ENCODE peak calls at places on chromosomes 5 and 9, in ten cellular contexts. Q, D, U, M, I, V, H, N, S and L are unnamed samples.
A peak's percentile ranks its signal among the peaks of the same experiment; 100 is the strongest.

GRCh38 chr5:62934319-62934718 is 355.7 kb downstream of the LRRC70 start:
- DNase-seq in S (no peak), Q (no peak), U (no peak), H (no peak), I (no peak), D (no peak), M (no peak), N (no peak), V (no peak), L (no peak)

GRCh38 chr9:111759762-111760639 is 34.7 kb downstream of the SHOC1 start:
- DNase-seq in N (peak; percentile 96), Q (peak; percentile 75), M (peak; percentile 36), I (peak; percentile 80), D (peak; percentile 54), U (peak; percentile 30), S (no peak), V (no peak), H (peak; percentile 55), L (no peak)

GRCh38 chr5:56052735-56053134 is 58.0 kb upstream of the IL6ST start:
- DNase-seq in S (no peak), N (no peak), H (no peak), I (no peak), D (no peak), Q (no peak), U (no peak), V (no peak), M (no peak), L (no peak)

GRCh38 chr9:135303280-135303647 is 176.3 kb upstream of the PPP1R26 start:
- DNase-seq in U (no peak), Q (no peak), M (no peak), D (no peak), S (no peak), V (peak; percentile 69), I (no peak), N (no peak), H (no peak), L (peak; percentile 47)

GRCh38 chr9:6351757-6352156 is 23.6 kb downstream of the TPD52L3 start:
- DNase-seq in H (no peak), N (no peak), V (no peak), I (no peak), Q (peak; percentile 30), D (no peak), U (no peak), M (no peak), S (no peak), L (no peak)

GRCh38 chr5:79109527-79110492 is 1.8 kb upstream of the BHMT start:
- DNase-seq in U (peak; percentile 7), N (no peak), S (no peak), H (no peak), I (peak; percentile 51), D (no peak), M (no peak), Q (peak; percentile 78), V (no peak), L (no peak)

GRCh38 chr5:159504857-159505304 is 174.6 kb upstream of the IL12B start:
- DNase-seq in S (no peak), H (no peak), V (no peak), I (peak; percentile 8), D (no peak), Q (no peak), U (no peak), N (peak; percentile 77), M (no peak), L (no peak)

GRCh38 chr9:35750256-35750531 is 1.1 kb downstream of the RGP1 start:
- DNase-seq in H (no peak), U (no peak), M (peak; percentile 14), N (no peak), D (no peak), V (no peak), I (no peak), S (no peak), Q (no peak), L (no peak)

GRCh38 chr9:116027511-116027910 is 126.1 kb upstream of the PAPPA start:
- DNase-seq in Q (no peak), H (no peak), S (no peak), I (no peak), M (no peak), D (no peak), U (no peak), N (peak; percentile 91), V (no peak), L (no peak)

DNA sequence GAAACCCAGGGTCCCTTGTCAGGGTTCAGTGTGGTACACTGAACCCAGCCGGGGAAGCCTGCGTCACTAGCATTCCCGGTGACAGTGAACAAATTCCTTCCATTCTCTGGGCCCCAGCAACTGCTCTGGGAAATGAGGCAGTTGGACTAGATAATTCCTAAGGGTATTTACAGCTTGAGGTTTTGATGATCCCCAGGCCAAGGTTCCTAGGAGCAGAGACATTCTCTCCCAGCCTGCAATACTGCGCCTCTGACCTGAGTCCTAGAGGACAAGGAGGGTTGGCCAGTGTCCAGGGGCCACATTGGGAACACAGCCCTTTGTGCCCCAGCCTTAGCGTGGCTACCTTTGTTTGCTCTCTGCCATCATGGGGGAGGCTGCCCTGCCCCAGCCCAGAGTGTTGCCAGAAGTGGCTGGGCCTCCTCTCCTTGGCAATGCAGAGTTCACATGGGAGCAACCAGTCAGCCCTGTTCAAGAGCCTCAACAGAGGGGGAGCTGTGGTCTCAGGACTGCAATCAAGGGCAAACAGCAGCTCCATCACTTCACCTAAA is 178.2 kb downstream of the SEC61B start:
- DNase-seq in V (no peak), H (no peak), Q (peak; percentile 25), D (no peak), I (no peak), N (no peak), M (no peak), U (no peak), S (no peak), L (no peak)
- TF ChIP-seq CTCF in V (no peak), H (no peak), Q (peak; percentile 10), D (no peak), I (no peak), N (no peak), M (no peak), U (no peak), S (no peak), L (no peak)

DNA sequence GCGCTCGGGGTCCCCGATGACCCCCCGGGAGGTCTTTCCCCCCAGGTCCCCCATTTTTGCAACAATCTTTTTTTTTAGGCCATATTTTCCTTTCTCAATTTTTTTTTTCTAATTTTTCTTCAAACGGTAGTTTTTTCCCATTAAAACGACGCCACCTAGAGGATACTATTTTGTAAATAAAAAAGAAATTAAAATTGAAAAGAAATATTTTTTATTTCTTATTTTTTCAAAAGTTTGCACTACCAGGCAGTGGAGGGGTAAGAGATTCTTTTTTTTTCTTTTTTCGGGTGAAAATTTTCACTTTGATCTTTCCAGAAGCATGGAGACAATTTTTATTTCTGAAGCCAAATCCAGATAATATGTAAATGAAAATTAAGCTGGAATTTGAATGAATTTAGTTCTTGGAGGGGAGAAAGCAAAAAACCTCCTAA is 712 bp downstream of the ZNF618 start:
- DNase-seq in S (no peak), U (no peak), Q (peak; percentile 51), H (no peak), M (no peak), D (no peak), N (peak; percentile 38), I (no peak), V (no peak), L (no peak)
- TF ChIP-seq CTCF in S (peak; percentile 61), U (no peak), Q (peak; percentile 59), H (peak; percentile 17), M (no peak), D (peak; percentile 21), N (peak; percentile 30), I (peak; percentile 12), V (peak; percentile 55), L (peak; percentile 43)

GRCh38 chr9:82570226-82570625 is 492.7 kb downstream of the RASEF start:
- DNase-seq in H (no peak), M (no peak), Q (no peak), I (peak; percentile 27), N (no peak), U (no peak), S (no peak), V (no peak), D (no peak), L (no peak)
- TF ChIP-seq CTCF in H (no peak), M (no peak), Q (peak; percentile 16), I (no peak), N (no peak), U (no peak), S (no peak), V (no peak), D (no peak), L (no peak)

GRCh38 chr5:146475190-146475801 is 28.2 kb downstream of the TCERG1 start:
- DNase-seq in D (no peak), N (peak; percentile 7), S (no peak), I (no peak), V (no peak), H (no peak), M (no peak), Q (peak; percentile 11), U (no peak), L (no peak)
- TF ChIP-seq CTCF in D (peak; percentile 35), N (peak; percentile 49), S (no peak), I (no peak), V (peak; percentile 26), H (peak; percentile 43), M (no peak), Q (peak; percentile 40), U (no peak), L (no peak)

GRCh38 chr5:157506981-157507780 is 47.2 kb downstream of the NIPAL4 start:
- DNase-seq in I (peak; percentile 82), U (no peak), V (no peak), Q (no peak), M (peak; percentile 54), D (no peak), H (no peak), S (no peak), N (peak; percentile 76), L (no peak)

GRCh38 chr5:157497875-157498611 is 38.0 kb downstream of the NIPAL4 start:
- DNase-seq in H (no peak), M (no peak), I (no peak), S (no peak), U (no peak), N (no peak), D (no peak), Q (no peak), V (no peak), L (no peak)

GRCh38 chr5:157505496-157505895 is 45.5 kb downstream of the NIPAL4 start:
- DNase-seq in U (no peak), N (no peak), M (no peak), I (no peak), D (no peak), H (no peak), Q (no peak), S (no peak), V (no peak), L (no peak)

GRCh38 chr5:157506066-157506590 is 46.1 kb downstream of the NIPAL4 start:
- DNase-seq in Q (no peak), S (no peak), M (no peak), N (peak; percentile 38), V (no peak), U (no peak), H (no peak), D (no peak), I (no peak), L (no peak)

DNA sequence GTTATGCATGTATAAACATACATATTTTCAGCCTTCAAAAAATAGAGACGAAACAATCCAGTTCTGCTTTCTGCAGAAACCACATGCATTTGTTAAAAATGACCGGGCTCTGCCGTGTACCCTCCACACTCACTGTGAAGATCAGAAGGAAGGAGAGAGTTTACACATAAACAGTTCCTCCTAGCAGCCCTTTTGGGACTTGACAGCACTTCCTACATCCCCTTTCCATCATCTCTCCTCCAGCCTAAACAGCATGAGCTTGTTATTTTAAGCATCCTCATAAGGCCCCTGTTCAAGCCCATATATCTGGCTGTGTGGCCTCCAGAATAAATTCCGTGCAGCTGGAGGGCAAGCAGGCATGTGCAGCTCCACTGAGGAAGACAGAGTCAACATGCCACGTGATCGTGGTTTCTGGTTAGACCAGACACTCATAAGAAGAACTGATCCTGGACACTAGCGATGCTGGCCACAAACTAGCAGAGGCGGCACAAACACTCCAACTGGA is 42.2 kb downstream of the NIPAL4 start:
- DNase-seq in I (peak; percentile 51), U (no peak), S (no peak), V (no peak), Q (no peak), M (no peak), D (peak; percentile 65), N (no peak), H (peak; percentile 13), L (no peak)
- TF ChIP-seq CTCF in I (no peak), U (no peak), S (no peak), V (no peak), Q (no peak), M (no peak), D (no peak), N (no peak), H (no peak), L (no peak)